ENCODE peak calls at places on chromosome 2, in four cellular contexts. N, X, G and K are unnamed samples.

GRCh38 chr2:52264488-52264887 is 1232.6 kb upstream of the NRXN1 start:
- DNase-seq in N (no peak), X (no peak), G (no peak), K (no peak)

GRCh38 chr2:232843860-232844259 is 26.2 kb upstream of the SNORC start:
- DNase-seq in G (no peak), N (no peak), X (no peak), K (no peak)

GRCh38 chr2:78861546-78861945 is 164.0 kb upstream of the REG3G start:
- DNase-seq in N (no peak), G (no peak), X (no peak), K (no peak)

GRCh38 chr2:236073246-236073645 is 94.9 kb downstream of the GBX2 start:
- DNase-seq in N (no peak), X (no peak), G (no peak), K (no peak)

GRCh38 chr2:236946871-236947270 is 138.8 kb upstream of the COPS8 start:
- DNase-seq in X (no peak), G (no peak), N (peak; percentile 43), K (no peak)

GRCh38 chr2:174336403-174337336 is 1.9 kb downstream of the SP9 start:
- DNase-seq in X (no peak), G (peak; percentile 64), N (no peak), K (peak; percentile 51)

GRCh38 chr2:46074501-46074900 is 222.7 kb upstream of the EPAS1 start:
- DNase-seq in G (no peak), N (no peak), X (no peak), K (no peak)

GRCh38 chr2:71240794-71241193 is 13.9 kb upstream of the PAIP2B start:
- DNase-seq in X (no peak), G (no peak), N (no peak), K (no peak)

GRCh38 chr2:48728295-48728694 is 27.2 kb downstream of the LHCGR start:
- DNase-seq in N (no peak), X (no peak), G (no peak), K (no peak)

GRCh38 chr2:15806801-15807417 is 133.4 kb upstream of the MYCN start:
- DNase-seq in G (no peak), X (no peak), N (no peak), K (no peak)

GRCh38 chr2:31675485-31675901 is 94.8 kb upstream of the SRD5A2 start:
- DNase-seq in N (no peak), G (no peak), X (no peak), K (peak; percentile 10)
- TF ChIP-seq CTCF in N (no peak), G (no peak), X (no peak), K (peak; percentile 29)

DNA sequence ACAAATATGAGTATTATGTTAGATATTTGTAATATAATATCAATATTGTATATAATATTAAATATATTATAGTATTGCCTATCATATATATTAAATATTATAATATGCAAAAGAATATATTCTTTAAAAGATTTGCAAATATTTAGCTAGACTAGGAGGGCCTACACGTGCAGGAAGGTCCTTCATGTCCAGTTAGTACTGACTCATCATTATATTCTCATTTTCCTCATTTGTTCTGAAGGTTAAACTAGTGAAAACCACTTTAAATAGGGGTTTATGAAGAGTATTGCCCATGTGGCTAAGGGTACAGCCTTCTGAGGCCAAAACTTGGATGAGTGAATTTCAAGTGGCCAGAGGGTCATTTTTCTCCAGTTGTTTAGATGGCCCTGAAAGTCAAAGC is 293.0 kb upstream of the VRK2 start:
- DNase-seq in G (no peak), X (no peak), N (no peak), K (no peak)
- TF ChIP-seq CTCF in G (no peak), X (no peak), N (no peak), K (no peak)

GRCh38 chr2:221570321-221571107 is 1.6 kb downstream of the EPHA4 start:
- DNase-seq in G (peak; percentile 18), X (peak; percentile 20), N (no peak), K (peak; percentile 23)
- TF ChIP-seq CTCF in G (no peak), X (peak; percentile 19), N (no peak), K (no peak)

GRCh38 chr2:21754164-21754788 is 630.5 kb downstream of the TDRD15 start:
- DNase-seq in X (no peak), N (no peak), G (no peak), K (no peak)
- TF ChIP-seq CTCF in X (no peak), N (no peak), G (no peak), K (peak; percentile 42)

DNA sequence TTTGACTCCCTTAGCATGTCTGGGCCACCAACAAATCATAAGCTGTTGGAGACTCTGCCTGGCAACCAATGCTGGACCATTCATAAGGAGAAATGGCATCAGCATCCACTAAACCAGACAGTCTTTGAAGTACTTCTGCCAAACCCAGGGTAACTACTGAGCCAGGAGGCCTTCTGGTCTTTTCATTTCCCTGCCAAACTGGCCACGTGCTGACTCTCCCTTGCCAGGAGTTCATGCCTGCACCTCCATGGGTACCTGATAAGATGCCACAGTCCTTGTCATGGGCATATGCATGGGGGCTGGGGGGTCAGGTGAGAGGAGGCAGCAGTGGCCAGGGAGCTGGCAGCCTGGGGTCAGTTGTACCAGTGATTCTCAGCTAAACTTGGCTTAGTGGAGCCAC is 34.2 kb upstream of the DAPL1 start:
- DNase-seq in N (no peak), X (no peak), G (no peak), K (no peak)
- TF ChIP-seq CTCF in N (no peak), X (no peak), G (no peak), K (no peak)

DNA sequence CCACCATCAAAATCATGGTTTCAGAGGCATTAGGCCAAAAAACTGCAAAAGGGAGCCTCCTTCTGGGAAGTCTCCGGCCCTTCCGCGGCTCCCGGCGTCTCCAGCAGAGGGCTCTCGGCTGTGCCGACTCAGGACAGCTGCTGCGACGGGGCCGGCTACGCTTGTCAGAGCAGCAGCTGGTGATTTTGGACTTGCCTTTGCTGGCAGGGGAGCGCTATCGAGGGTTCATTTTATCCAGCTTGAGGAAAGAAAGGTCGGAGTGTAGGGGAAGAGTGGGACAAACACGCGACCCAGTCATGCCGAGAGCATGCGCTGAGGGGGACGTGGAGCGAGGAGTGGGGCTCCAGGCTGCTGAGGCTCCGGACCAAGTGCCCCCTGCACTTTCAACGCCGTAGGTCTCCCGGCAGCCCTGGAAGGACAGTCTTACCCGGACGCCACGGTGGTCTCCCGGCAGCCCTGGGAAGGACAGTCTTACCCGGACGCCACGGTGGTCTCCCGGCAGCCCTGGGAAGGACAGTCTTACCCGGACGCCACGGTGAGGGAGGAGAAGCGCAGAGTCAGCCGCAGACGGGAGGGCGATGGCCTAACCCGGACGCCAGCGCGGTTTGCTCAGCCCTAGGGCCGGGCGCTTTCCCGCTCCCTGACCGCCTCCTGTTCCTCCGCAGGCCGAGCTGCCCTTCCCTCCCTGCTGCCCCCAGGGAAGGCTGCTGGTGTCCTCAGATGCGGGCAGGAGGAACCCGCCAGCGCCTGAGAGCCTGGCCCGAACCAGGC is 21.7 kb downstream of the DDX18 start:
- DNase-seq in N (peak; percentile 93), X (peak; percentile 37), G (peak; percentile 72), K (peak; percentile 77)
- TF ChIP-seq CTCF in N (peak; percentile 64), X (peak; percentile 32), G (peak; percentile 75), K (peak; percentile 84)

GRCh38 chr2:101113441-101114267 is 37.5 kb downstream of the TBC1D8 start:
- DNase-seq in N (no peak), G (peak; percentile 30), X (no peak), K (no peak)
- TF ChIP-seq CTCF in N (no peak), G (no peak), X (no peak), K (no peak)

GRCh38 chr2:155223781-155224406 is 525.4 kb downstream of the KCNJ3 start:
- DNase-seq in G (no peak), X (no peak), N (no peak), K (no peak)
- TF ChIP-seq CTCF in G (peak; percentile 12), X (no peak), N (no peak), K (peak; percentile 76)

DNA sequence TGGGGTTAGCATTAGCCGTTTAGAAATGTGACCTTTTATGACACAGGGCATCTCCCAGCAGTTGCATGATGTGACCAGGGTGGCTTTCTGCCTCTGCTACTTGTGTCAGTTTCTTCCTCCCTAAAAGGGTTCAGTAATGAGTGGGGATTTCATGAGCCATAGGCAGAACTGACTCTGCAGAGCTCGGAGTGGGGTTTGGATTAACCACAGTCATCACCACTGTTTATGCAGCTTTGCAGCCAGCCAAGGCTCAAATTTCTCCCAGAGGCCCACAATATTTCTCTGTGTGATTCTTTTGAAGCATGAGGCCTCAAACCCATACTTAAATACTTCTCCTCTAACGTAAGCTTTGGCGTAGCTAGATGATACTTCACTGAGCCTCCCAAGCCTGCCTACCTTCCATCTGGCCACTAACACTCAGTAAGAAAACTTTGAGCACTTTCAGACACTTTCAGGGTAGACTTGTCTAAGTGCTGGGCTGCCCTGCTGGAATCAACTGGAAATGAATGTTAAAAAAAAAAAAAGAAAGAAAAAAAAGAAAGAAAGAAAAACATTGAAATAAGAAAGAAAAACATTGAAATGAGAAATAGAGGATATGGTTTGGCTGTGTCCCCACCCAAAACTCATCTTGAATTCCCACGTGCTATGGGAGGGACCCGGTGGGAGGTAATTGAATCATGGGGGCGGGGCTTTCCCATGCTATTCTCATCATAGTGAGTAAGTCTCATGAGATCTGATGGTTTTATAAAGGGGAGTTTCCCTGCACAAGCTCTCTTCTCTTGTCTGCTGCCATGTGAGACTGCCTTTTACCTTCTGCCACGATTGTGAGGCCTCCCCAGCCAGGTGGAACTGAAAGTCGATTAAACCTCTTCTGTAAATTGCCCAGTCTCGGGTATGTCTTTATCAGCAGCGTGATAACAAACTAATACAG is 11.5 kb upstream of the LAPTM4A start:
- DNase-seq in N (no peak), X (no peak), G (no peak), K (no peak)
- TF ChIP-seq CTCF in N (no peak), X (no peak), G (no peak), K (no peak)